ENCODE peak calls at places on chromosome 15, in five cellular contexts. J, L, Z, X and N are unnamed samples.

GRCh38 chr15:34810455-34811146 is 15.3 kb upstream of the ACTC1 start:
- DNase-seq in J (no peak), L (no peak), Z (no peak), X (peak), N (peak)

GRCh38 chr15:38129531-38130199 is 123.0 kb upstream of the SPRED1 start:
- DNase-seq in J (peak), L (no peak), Z (no peak), X (peak), N (peak)

GRCh38 chr15:53962646-53963561 is 15.3 kb upstream of the UNC13C start:
- DNase-seq in J (no peak), L (no peak), Z (no peak), X (no peak), N (no peak)

GRCh38 chr15:70217246-70218160 is 119.8 kb upstream of the TLE3 start:
- DNase-seq in J (no peak), L (no peak), Z (no peak), X (no peak), N (no peak)

GRCh38 chr15:67652586-67652985 is 110.1 kb downstream of the MAP2K5 start:
- DNase-seq in J (no peak), L (no peak), Z (no peak), X (no peak), N (no peak)

GRCh38 chr15:54619180-54619579 is 577.6 kb downstream of the RSL24D1 start:
- DNase-seq in J (no peak), L (no peak), Z (no peak), X (no peak), N (no peak)

GRCh38 chr15:100125627-100126231 is 216.0 kb downstream of the ADAMTS17 start:
- DNase-seq in J (no peak), L (no peak), Z (no peak), X (no peak), N (no peak)

GRCh38 chr15:66911131-66911700 is 154.2 kb upstream of the SMAD3 start:
- DNase-seq in J (no peak), L (no peak), Z (no peak), X (no peak), N (no peak)

GRCh38 chr15:78347586-78348543 is 7.7 kb downstream of the CRABP1 start:
- DNase-seq in J (no peak), L (no peak), Z (no peak), X (no peak), N (no peak)

GRCh38 chr15:42611532-42611931 is 36.1 kb downstream of the STARD9 start:
- DNase-seq in J (no peak), L (no peak), Z (no peak), X (no peak), N (no peak)

GRCh38 chr15:70156781-70157261 is 59.1 kb upstream of the TLE3 start:
- DNase-seq in J (no peak), L (no peak), Z (no peak), X (no peak), N (no peak)